ENCODE peak calls at places on chromosomes 7 and 10, in seven cellular contexts. W is stimulated activated CD8-positive, alpha-beta memory T cell treated with anti-CD3 and anti-CD28 coated beads, Interleukin-7, amount 100 ng/mL, for 4 hours; F is aorta; O is hippocampal formation; G is pancreas; M is posterior vena cava; P is CD8-positive, alpha-beta memory T cell. I is an unnamed sample.

GRCh38 chr10:77146937-77147336 is 490.7 kb downstream of the KCNMA1 start:
- DNase-seq in O (no peak), M (no peak), G (no peak), F (no peak), P (no peak), W (no peak), I (no peak)

GRCh38 chr10:69960606-69961167 is 92.0 kb upstream of the MACROH2A2 start:
- DNase-seq in O (no peak), M (no peak), F (no peak), W (no peak), G (no peak), P (no peak), I (no peak)

GRCh38 chr10:116115233-116115632 is 157.8 kb downstream of the GFRA1 start:
- DNase-seq in W (no peak), P (no peak), F (no peak), G (no peak), O (no peak), M (no peak), I (no peak)

GRCh38 chr10:99804471-99804870 is 22.0 kb downstream of the ABCC2 start:
- DNase-seq in G (no peak), F (no peak), W (no peak), O (no peak), M (no peak), P (no peak), I (no peak)

GRCh38 chr10:48448796-48449195 is 142.3 kb downstream of the MAPK8 start:
- DNase-seq in O (no peak), F (peak), M (no peak), W (no peak), G (no peak), P (no peak), I (peak)

GRCh38 chr10:132971448-132972148 is 29.2 kb upstream of the CFAP46 start:
- DNase-seq in F (no peak), W (no peak), M (peak), G (no peak), P (no peak), O (no peak), I (peak)

GRCh38 chr10:132990684-132991545 is 48.5 kb upstream of the CFAP46 start:
- DNase-seq in M (peak), W (no peak), F (peak), P (no peak), O (no peak), G (peak), I (peak)

GRCh38 chr10:79145517-79146470 is 77.0 kb downstream of the ZMIZ1 start:
- DNase-seq in P (no peak), F (no peak), M (no peak), O (no peak), G (no peak), W (no peak), I (no peak)

GRCh38 chr7:105876964-105877601 is 684 bp upstream of the ATXN7L1 start:
- DNase-seq in O (peak), M (peak), G (peak), W (no peak), F (peak), P (no peak), I (peak)

GRCh38 chr10:15293862-15294835 is 76.9 kb downstream of the FAM171A1 start:
- DNase-seq in M (no peak), O (peak), F (no peak), G (no peak), W (no peak), P (no peak), I (no peak)

GRCh38 chr7:77439572-77439971 is 23.4 kb upstream of the GSAP start:
- DNase-seq in M (no peak), F (no peak), G (no peak), P (no peak), O (peak), W (no peak), I (no peak)

GRCh38 chr7:18975276-18975675 is 142.2 kb downstream of the TWIST1 start:
- DNase-seq in F (no peak), G (no peak), W (no peak), O (no peak), M (no peak), P (no peak), I (no peak)

GRCh38 chr10:5645944-5646617 is 20.3 kb downstream of the ASB13 start:
- DNase-seq in W (no peak), M (peak), O (no peak), G (no peak), F (no peak), P (no peak), I (peak)

GRCh38 chr10:43377393-43377883 is 6.0 kb downstream of the FXYD4 start:
- DNase-seq in O (no peak), G (no peak), W (no peak), P (no peak), F (peak), M (peak), I (peak)

GRCh38 chr10:68560201-68560915 is at the start of gene TET1:
- DNase-seq in O (peak), M (no peak), P (peak), F (peak), W (no peak), G (peak), I (no peak)